ENCODE peak calls at places on chromosomes 6 and 20, in seven cellular contexts. Z, Q, G, R, B, H and L are unnamed samples.

GRCh38 chr6:5640614-5641013 is 366.1 kb downstream of the NRN1 start:
- DNase-seq in Z (no peak), H (no peak), G (no peak), Q (no peak), R (no peak), B (no peak), L (no peak)

GRCh38 chr6:82836022-82836575 is 229.5 kb downstream of the UBE3D start:
- DNase-seq in Q (no peak), Z (no peak), G (no peak), H (no peak), B (no peak), R (no peak), L (no peak)

GRCh38 chr6:39847216-39847615 is 55.0 kb downstream of the DAAM2 start:
- DNase-seq in H (no peak), R (no peak), G (no peak), Q (no peak), Z (no peak), B (no peak), L (no peak)

GRCh38 chr6:106082735-106083398 is 3.3 kb upstream of the PRDM1 start:
- DNase-seq in R (no peak), Q (no peak), H (no peak), G (no peak), Z (no peak), B (peak), L (no peak)

GRCh38 chr6:157390273-157391060 is 9.5 kb downstream of the ZDHHC14 start:
- DNase-seq in Q (no peak), Z (no peak), R (no peak), B (no peak), H (no peak), G (no peak), L (no peak)

GRCh38 chr20:38889792-38890496 is 36.3 kb upstream of the FAM83D start:
- DNase-seq in Z (peak), R (peak), G (no peak), Q (no peak), H (no peak), B (no peak), L (no peak)

GRCh38 chr6:12011276-12012112 is 618 bp upstream of the HIVEP1 start:
- DNase-seq in G (peak), B (peak), H (peak), Z (peak), R (peak), Q (peak), L (peak)

GRCh38 chr6:119514355-119514754 is 164.8 kb upstream of the MAN1A1 start:
- DNase-seq in R (no peak), B (no peak), Q (no peak), Z (no peak), G (no peak), H (no peak), L (no peak)

GRCh38 chr6:129340983-129341382 is 369.0 kb downstream of the ARHGAP18 start:
- DNase-seq in Z (no peak), R (no peak), Q (no peak), H (no peak), B (peak), G (no peak), L (peak)

GRCh38 chr6:161744211-161745067 is 470.6 kb upstream of the AGPAT4 start:
- DNase-seq in R (no peak), Z (no peak), G (no peak), H (no peak), Q (no peak), B (no peak), L (peak)

GRCh38 chr6:142321451-142321850 is 19.6 kb downstream of the ADGRG6 start:
- DNase-seq in G (no peak), Q (no peak), R (no peak), B (no peak), H (no peak), Z (no peak), L (no peak)

GRCh38 chr20:60512436-60512835 is 554.2 kb downstream of the CDH26 start:
- DNase-seq in H (no peak), Z (no peak), B (peak), R (no peak), G (no peak), Q (no peak), L (peak)

GRCh38 chr6:158080849-158081656 is 87.0 kb downstream of the SERAC1 start:
- DNase-seq in G (no peak), Q (no peak), B (no peak), H (no peak), R (no peak), Z (no peak), L (no peak)

GRCh38 chr6:156685823-156686428 is 91.3 kb upstream of the ARID1B start:
- DNase-seq in Q (no peak), G (no peak), R (no peak), H (peak), Z (no peak), B (no peak), L (no peak)

GRCh38 chr6:149898966-149899365 is 1.1 kb upstream of the RAET1E start:
- DNase-seq in Z (peak), G (no peak), Q (no peak), R (peak), H (no peak), B (no peak), L (no peak)

GRCh38 chr6:149899486-149899885 is 1.6 kb upstream of the RAET1E start:
- DNase-seq in G (no peak), B (no peak), R (peak), H (no peak), Z (no peak), Q (no peak), L (no peak)

GRCh38 chr6:149897015-149897697 is 757 bp downstream of the RAET1E start:
- DNase-seq in Q (no peak), G (peak), B (peak), Z (peak), R (peak), H (no peak), L (peak)

GRCh38 chr6:149896491-149896890 is 1.4 kb downstream of the RAET1E start:
- DNase-seq in Q (no peak), Z (peak), H (no peak), G (no peak), R (no peak), B (no peak), L (no peak)

DNA sequence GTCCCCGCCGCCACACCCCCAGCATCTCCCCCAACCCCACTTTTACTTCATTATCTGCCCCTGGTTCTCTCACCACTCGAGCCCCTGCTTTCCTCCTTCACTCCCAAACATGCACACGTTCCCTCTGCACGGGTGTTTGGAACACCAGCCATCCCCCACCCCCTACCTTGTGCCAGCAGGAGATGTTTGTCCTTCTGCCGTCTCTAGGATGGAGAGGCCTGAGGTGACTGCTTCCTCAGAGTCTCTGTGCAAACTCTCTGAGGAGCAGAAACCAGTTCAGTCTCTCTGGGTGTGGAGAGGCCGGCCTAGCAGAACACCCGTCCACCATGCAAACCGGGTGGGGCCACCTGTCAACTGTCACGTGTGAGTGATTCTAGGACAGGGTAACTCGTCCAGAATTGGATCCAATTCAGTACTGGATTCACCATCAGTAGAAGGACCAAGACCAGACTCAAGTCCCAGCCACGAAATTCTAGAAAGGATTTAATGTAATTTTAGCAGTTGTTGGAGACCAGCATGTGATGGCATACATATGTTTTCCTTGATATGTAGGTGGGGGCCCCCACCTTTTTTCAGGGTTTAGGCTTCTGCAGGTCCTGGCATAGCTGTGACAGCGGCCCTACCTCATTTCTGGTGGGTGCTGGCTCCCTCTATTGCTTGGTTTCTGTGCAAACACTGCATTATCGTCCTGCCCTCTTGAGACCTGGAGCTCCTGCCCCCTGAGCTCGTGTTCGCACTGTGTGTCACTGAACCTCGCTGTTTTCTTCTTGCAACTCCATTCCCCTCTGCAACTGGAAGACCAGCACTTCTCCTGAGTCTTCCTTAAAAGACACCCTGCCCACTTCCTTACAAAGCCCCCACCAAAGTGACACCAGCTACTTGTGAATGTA is at the start of gene RAET1E:
- DNase-seq in B (no peak), R (peak), G (no peak), H (peak), Q (no peak), Z (no peak), L (no peak)
- H3K4me3 ChIP-seq in B (peak), R (peak), G (peak), H (no peak), Q (no peak), Z (no peak), L (peak)

GRCh38 chr6:43817192-43817591 is 47.2 kb downstream of the VEGFA start:
- DNase-seq in Z (no peak), Q (no peak), H (peak), G (peak), R (no peak), B (no peak), L (no peak)
- TF ChIP-seq CTCF in Z (peak), Q (peak), H (peak), G (no peak), R (peak), B (peak), L (peak)

GRCh38 chr6:151391471-151392428 is at the start of gene ZBTB2:
- DNase-seq in B (no peak), G (peak), Q (no peak), H (peak), R (peak), Z (peak), L (peak)

GRCh38 chr6:151392429-151392828 is 1.1 kb upstream of the ZBTB2 start:
- DNase-seq in R (no peak), G (no peak), B (no peak), H (no peak), Z (no peak), Q (no peak), L (no peak)

GRCh38 chr6:151391021-151391470 is 313 bp downstream of the ZBTB2 start:
- DNase-seq in Q (no peak), B (no peak), H (peak), G (peak), Z (peak), R (peak), L (no peak)

GRCh38 chr6:151390276-151391020 is 911 bp downstream of the ZBTB2 start:
- DNase-seq in G (peak), R (peak), Z (peak), H (peak), B (peak), Q (peak), L (peak)

DNA sequence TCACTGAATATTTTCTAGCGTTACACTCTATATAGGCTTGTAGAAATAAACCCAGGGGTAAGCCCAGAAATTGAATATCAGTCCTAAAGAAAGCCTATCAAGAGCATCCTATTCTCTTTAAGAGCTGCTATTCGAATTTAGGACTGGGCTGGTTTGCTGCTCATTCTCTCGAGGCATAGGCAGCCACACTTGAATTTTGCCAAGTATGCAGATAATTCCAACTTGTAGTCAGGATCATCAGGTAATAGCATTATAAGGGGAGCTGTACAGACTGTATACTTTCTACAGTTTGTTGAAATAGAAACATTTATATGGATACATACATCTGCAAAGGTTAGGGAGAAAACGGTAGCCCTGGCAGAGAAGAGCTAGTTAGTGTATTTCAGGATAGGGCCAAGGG is 2.1 kb upstream of the ZBTB2 start:
- DNase-seq in Q (no peak), Z (no peak), B (no peak), H (no peak), R (no peak), G (no peak), L (no peak)
- H3K4me3 ChIP-seq in Q (peak), Z (no peak), B (peak), H (peak), R (no peak), G (peak), L (peak)

GRCh38 chr6:2784061-2784460 is 18.9 kb downstream of the WRNIP1 start:
- DNase-seq in H (no peak), B (no peak), Z (no peak), R (no peak), Q (no peak), G (no peak), L (no peak)

GRCh38 chr6:2781685-2782355 is 16.6 kb downstream of the WRNIP1 start:
- DNase-seq in B (no peak), Z (no peak), H (no peak), G (no peak), R (no peak), Q (no peak), L (no peak)

GRCh38 chr6:2782356-2782708 is 17.1 kb downstream of the WRNIP1 start:
- DNase-seq in G (no peak), Z (no peak), Q (no peak), R (no peak), B (no peak), H (no peak), L (no peak)

GRCh38 chr6:2782825-2783187 is 17.6 kb downstream of the WRNIP1 start:
- DNase-seq in H (no peak), B (no peak), Z (no peak), G (no peak), Q (no peak), R (no peak), L (no peak)

DNA sequence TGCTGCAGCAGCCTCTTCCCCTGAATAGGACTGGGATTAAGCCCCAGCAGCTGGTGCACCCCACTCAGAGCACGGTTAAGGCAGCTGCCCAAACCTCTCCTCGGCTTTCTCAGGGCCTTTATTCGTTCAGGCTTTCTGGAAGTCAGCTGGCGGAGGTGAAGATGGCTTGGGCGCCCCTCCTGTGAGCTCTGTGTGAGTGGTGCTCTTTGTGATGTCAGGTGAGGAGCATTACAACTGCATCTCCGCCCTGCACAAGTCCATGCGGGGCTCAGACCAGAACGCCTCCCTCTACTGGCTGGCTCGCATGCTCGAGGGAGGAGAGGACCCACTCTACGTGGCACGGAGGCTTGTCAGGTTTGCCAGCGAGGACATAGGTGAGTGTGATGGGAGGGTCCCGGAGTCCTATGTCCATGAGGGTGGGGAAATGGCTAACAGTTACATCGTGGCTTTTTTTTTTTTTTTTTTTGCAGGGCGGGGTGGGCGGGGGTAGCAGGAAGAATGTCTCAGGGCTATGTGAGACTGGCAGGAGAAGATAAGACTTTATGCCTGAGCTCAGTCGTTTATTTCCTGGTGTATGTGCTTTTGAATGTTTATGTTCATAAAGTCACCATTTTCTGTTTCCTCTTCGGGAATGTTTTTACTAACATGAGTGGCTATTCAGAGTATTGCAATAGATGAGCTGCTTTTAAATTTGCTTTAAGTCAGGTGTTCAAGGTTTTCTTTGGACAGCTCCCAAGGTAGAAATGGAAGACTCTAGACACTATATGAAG is 18.2 kb downstream of the WRNIP1 start:
- DNase-seq in G (no peak), B (no peak), H (no peak), Z (no peak), Q (no peak), R (no peak), L (no peak)
- TF ChIP-seq CTCF in G (no peak), B (no peak), H (no peak), Z (no peak), Q (no peak), R (no peak), L (peak)

GRCh38 chr20:21707999-21708737 is 2.7 kb downstream of the PAX1 start:
- DNase-seq in Q (no peak), H (no peak), G (no peak), Z (no peak), R (no peak), B (no peak), L (no peak)

GRCh38 chr20:21708738-21709534 is 3.5 kb downstream of the PAX1 start:
- DNase-seq in Q (no peak), Z (no peak), B (no peak), R (no peak), G (no peak), H (no peak), L (no peak)

GRCh38 chr20:21710863-21711431 is 5.5 kb downstream of the PAX1 start:
- DNase-seq in G (no peak), B (no peak), H (no peak), Q (no peak), R (no peak), Z (no peak), L (no peak)

GRCh38 chr20:21710341-21710740 is 4.9 kb downstream of the PAX1 start:
- DNase-seq in Q (no peak), Z (no peak), G (no peak), H (no peak), R (no peak), B (no peak), L (no peak)

GRCh38 chr20:21709535-21709904 is 4.1 kb downstream of the PAX1 start:
- DNase-seq in R (no peak), H (no peak), Q (no peak), Z (no peak), B (no peak), G (no peak), L (no peak)
- H3K4me3 ChIP-seq in R (no peak), H (no peak), Q (no peak), Z (no peak), B (no peak), G (no peak), L (no peak)

GRCh38 chr6:13357551-13358075 is 29.3 kb upstream of the TBC1D7 start:
- DNase-seq in B (no peak), G (no peak), Z (no peak), Q (no peak), H (no peak), R (no peak), L (peak)
- TF ChIP-seq CTCF in B (no peak), G (no peak), Z (no peak), Q (no peak), H (no peak), R (no peak), L (peak)

GRCh38 chr6:56714273-56714672 is 71.6 kb upstream of the DST start:
- DNase-seq in H (no peak), R (no peak), Q (no peak), G (no peak), B (no peak), Z (no peak), L (no peak)
- H3K4me3 ChIP-seq in H (no peak), R (no peak), Q (no peak), G (no peak), B (no peak), Z (no peak), L (no peak)

DNA sequence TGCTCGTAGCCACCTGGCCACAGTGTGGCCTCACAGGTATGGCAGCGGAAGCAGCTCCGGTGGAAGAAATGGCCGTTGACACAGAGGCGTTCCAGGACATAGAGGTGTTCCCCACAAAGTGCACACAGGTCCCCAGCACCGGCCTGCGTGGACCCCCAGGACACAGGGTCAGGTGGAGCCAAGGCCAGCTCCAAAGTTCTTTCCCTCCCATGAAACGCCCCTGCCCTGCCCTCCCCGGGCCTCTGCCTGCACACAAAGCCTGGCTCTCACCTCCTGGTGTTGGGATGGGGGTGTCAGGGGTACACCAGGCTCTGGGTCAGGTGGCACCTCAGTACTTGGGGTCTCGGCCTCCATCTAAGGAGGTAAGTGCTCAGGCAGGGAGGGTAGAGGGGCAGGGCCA is 6.6 kb downstream of the SMPD2 start:
- DNase-seq in G (no peak), Z (no peak), R (no peak), H (no peak), Q (no peak), B (no peak), L (no peak)
- TF ChIP-seq CTCF in G (no peak), Z (no peak), R (no peak), H (no peak), Q (no peak), B (no peak), L (no peak)

DNA sequence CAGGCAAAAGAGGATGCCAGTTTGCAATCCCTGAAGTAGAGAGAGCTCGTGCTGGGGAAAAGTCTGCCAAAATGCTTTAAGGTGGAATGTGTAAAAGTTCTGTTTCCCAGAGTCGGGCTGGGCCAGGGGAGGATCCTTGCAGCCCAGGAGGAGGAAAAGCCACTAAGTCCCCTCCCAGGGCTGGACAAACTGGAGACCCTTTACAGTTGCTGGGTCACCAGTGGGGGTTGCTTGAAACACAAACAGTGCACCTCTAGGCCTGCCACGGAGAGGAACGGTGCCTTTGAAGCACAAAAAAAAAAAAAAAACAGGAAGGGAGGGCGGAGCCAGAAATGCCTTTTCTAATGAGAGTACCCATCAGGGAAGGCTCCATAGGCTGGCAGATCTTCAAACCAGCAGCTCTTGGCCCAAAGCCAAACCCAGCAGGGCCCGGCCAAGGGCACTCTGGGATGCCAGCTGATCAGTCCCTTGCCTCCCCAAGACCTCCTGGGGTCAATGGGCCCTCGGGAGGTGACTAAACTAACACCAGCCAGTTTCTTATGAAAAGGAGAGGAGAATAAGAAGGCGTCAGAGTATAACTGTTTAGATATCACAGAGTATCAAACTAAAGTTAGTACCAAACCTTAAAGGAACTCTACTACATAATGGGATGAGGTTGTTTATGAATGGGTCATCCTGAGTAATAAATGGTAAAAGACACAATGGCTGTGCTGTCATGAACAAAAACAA is 23.7 kb downstream of the HLA-A start:
- DNase-seq in R (peak), G (peak), H (peak), Z (peak), Q (peak), B (no peak), L (no peak)
- H3K4me3 ChIP-seq in R (peak), G (peak), H (peak), Z (peak), Q (peak), B (peak), L (peak)